ENCODE peak calls at places on chromosome 5, in seven cellular contexts. J is tibial artery, M is colonic mucosa, H is lower lobe of right lung, Y is IMR-90, G is fibroblast of lung, Q is HAP-1. S is an unnamed sample.
A peak's percentile ranks its signal among the peaks of the same experiment; 100 is the strongest.

GRCh38 chr5:138353550-138353893 is 1.0 kb downstream of the KDM3B start:
- DNase-seq in Q (no peak), M (no peak), J (no peak), Y (no peak), G (no peak), H (no peak), S (no peak)

GRCh38 chr5:78738693-78739300 is 90.2 kb upstream of the LHFPL2 start:
- DNase-seq in Q (no peak), G (no peak), J (no peak), Y (no peak), H (no peak), M (peak; percentile 36), S (no peak)

GRCh38 chr5:66713998-66714397 is 117.8 kb downstream of the MAST4 start:
- DNase-seq in M (no peak), H (no peak), Y (no peak), J (no peak), G (peak; percentile 84), Q (no peak), S (no peak)

GRCh38 chr5:160743027-160743426 is 109.0 kb downstream of the ATP10B start:
- DNase-seq in Q (no peak), M (no peak), J (no peak), G (no peak), H (no peak), Y (no peak), S (no peak)

GRCh38 chr5:32320576-32320975 is 7.8 kb upstream of the MTMR12 start:
- DNase-seq in M (peak; percentile 14), H (no peak), Y (no peak), G (no peak), Q (no peak), J (no peak), S (no peak)

GRCh38 chr5:4579679-4580078 is 560.5 kb upstream of the ADAMTS16 start:
- DNase-seq in Q (no peak), M (no peak), J (no peak), H (no peak), Y (no peak), G (no peak), S (no peak)

GRCh38 chr5:180873628-180874520 is 12.8 kb upstream of the ZFP62 start:
- DNase-seq in G (peak; percentile 40), Q (no peak), H (no peak), Y (peak; percentile 23), M (peak; percentile 74), J (no peak), S (peak; percentile 14)

GRCh38 chr5:130425405-130425804 is 521.1 kb downstream of the CHSY3 start:
- DNase-seq in Y (no peak), Q (no peak), M (no peak), J (no peak), G (peak; percentile 3), H (no peak), S (no peak)

GRCh38 chr5:62956597-62956996 is 378.0 kb downstream of the LRRC70 start:
- DNase-seq in J (no peak), M (no peak), H (no peak), G (no peak), Y (no peak), Q (no peak), S (no peak)

GRCh38 chr5:87389635-87390034 is 23.1 kb downstream of the CCNH start:
- DNase-seq in G (no peak), H (no peak), Y (no peak), Q (no peak), M (no peak), J (no peak), S (no peak)

GRCh38 chr5:84478603-84479002 is 93.9 kb upstream of the EDIL3 start:
- DNase-seq in Y (peak; percentile 33), J (no peak), H (no peak), Q (no peak), G (peak; percentile 54), M (no peak), S (no peak)

GRCh38 chr5:36655171-36655570 is 48.8 kb downstream of the SLC1A3 start:
- DNase-seq in M (no peak), G (no peak), J (no peak), Y (no peak), H (no peak), Q (no peak), S (no peak)

GRCh38 chr5:168598639-168599038 is 19.5 kb upstream of the PANK3 start:
- DNase-seq in Q (no peak), H (no peak), G (no peak), Y (no peak), J (no peak), M (no peak), S (no peak)

GRCh38 chr5:148910686-148911361 is 84.4 kb downstream of the ADRB2 start:
- DNase-seq in M (peak; percentile 61), G (peak; percentile 70), H (peak; percentile 86), Y (peak; percentile 64), J (no peak), Q (no peak), S (peak; percentile 49)

GRCh38 chr5:57889558-57889957 is 406.9 kb upstream of the ACTBL2 start:
- DNase-seq in M (no peak), H (no peak), Q (no peak), Y (peak; percentile 83), J (no peak), G (peak; percentile 96), S (peak; percentile 83)

GRCh38 chr5:90909091-90909503 is 350.5 kb downstream of the ADGRV1 start:
- DNase-seq in Y (peak; percentile 39), Q (no peak), H (no peak), J (no peak), M (no peak), G (peak; percentile 28), S (peak; percentile 20)

GRCh38 chr5:102089883-102090282 is 206.2 kb downstream of the SLCO4C1 start:
- DNase-seq in Y (no peak), G (no peak), J (no peak), M (no peak), H (no peak), Q (no peak), S (no peak)

DNA sequence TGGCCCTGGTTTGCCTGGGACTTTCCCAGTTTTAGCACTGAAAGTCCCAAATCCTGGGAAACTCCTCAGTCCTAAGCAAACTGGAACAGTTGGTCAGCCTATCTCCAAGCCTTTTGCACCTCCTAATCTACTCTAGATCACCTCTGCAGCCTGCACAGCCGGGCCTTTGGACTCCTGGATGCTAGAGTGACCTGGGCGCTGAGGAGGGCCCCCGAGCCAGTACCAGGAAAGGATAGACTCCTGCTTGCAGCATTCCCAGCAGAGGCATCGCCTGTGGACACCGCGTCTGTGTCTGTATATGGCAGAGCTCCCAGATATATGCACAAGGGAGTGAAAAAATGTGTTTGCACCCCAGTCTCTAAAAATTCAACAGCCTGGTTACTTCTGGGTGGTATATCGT is 15.0 kb downstream of the IRF1 start:
- DNase-seq in J (peak; percentile 57), H (no peak), G (no peak), Q (no peak), M (no peak), Y (no peak), S (no peak)
- H3K4me3 ChIP-seq in J (no peak overlapping the region), H (no peak overlapping the region), G (no peak overlapping the region), Q (no peak overlapping the region), M (no peak overlapping the region), Y (no peak overlapping the region), S (no peak overlapping the region)

GRCh38 chr5:173477320-173478055 is 139.0 kb downstream of the BOD1 start:
- DNase-seq in Q (no peak), Y (peak; percentile 93), G (peak; percentile 89), H (no peak), M (no peak), J (peak; percentile 80), S (no peak)

GRCh38 chr5:173473293-173473692 is 143.2 kb downstream of the BOD1 start:
- DNase-seq in J (no peak), Q (no peak), G (peak; percentile 27), M (no peak), H (no peak), Y (peak; percentile 41), S (no peak)

GRCh38 chr5:173474881-173475287 is 141.6 kb downstream of the BOD1 start:
- DNase-seq in Y (peak; percentile 94), Q (no peak), M (no peak), H (no peak), G (peak; percentile 84), J (no peak), S (no peak)

GRCh38 chr5:173472784-173473278 is 143.6 kb downstream of the BOD1 start:
- DNase-seq in Y (peak; percentile 28), M (no peak), H (no peak), G (peak; percentile 49), Q (no peak), J (peak; percentile 78), S (peak; percentile 31)

DNA sequence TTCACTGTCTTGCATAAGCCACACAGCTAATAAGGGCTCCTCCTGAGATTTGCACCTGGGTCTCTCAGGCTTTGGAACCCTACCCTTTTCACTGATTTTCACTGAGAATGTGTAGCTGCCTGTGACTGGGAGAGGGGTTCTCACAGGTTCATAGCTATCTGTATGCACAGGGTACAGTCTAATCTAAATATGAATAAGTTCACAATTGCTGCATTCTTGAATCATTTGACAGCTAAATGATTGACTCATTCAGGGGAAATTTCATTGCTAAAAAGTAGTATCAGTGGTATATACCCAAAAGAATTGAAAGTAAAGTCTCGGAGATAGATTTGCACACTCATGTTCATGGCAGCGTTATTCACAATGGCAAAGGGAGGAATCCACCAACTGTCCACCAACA is 140.7 kb downstream of the BOD1 start:
- DNase-seq in G (no peak), H (no peak), Y (no peak), M (no peak), J (no peak), Q (no peak), S (no peak)
- H3K4me1 ChIP-seq in G (peaks cover 32% of the 10 kb centered on the region), H (peaks cover 6% of the 10 kb centered on the region), Y (peaks cover 50% of the 10 kb centered on the region), M (no peaks in the 10 kb centered on the region), J (peaks cover 41% of the 10 kb centered on the region), Q (no peaks in the 10 kb centered on the region), S (peaks cover 32% of the 10 kb centered on the region)

DNA sequence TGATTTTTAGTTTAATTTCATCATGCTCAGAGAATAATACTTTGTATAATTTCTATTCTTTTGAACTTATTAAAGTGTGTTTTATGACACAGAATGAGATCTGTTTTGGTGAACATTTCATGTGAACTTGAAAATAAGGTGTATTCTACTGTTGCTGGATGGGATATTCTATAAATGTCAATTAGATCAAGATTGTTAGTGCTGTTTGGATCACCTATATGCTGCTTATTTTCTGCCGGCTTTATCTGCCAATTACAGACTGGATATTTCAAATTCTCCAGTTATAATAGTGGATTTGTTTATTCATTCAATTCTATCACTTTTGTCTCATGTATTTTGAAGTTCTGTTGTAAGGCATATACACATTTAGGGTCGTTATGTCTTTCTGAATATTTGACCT is 720.7 kb upstream of the RIOK2 start:
- DNase-seq in M (no peak), H (no peak), G (no peak), Y (no peak), Q (no peak), J (no peak), S (no peak)
- H3K9me3 ChIP-seq in M (no peaks in the 10 kb centered on the region), H (peaks cover 12% of the 10 kb centered on the region), G (no peaks in the 10 kb centered on the region), Y (peaks cover 5% of the 10 kb centered on the region), Q (no peaks in the 10 kb centered on the region), J (no peaks in the 10 kb centered on the region), S (peaks cover 4% of the 10 kb centered on the region)

DNA sequence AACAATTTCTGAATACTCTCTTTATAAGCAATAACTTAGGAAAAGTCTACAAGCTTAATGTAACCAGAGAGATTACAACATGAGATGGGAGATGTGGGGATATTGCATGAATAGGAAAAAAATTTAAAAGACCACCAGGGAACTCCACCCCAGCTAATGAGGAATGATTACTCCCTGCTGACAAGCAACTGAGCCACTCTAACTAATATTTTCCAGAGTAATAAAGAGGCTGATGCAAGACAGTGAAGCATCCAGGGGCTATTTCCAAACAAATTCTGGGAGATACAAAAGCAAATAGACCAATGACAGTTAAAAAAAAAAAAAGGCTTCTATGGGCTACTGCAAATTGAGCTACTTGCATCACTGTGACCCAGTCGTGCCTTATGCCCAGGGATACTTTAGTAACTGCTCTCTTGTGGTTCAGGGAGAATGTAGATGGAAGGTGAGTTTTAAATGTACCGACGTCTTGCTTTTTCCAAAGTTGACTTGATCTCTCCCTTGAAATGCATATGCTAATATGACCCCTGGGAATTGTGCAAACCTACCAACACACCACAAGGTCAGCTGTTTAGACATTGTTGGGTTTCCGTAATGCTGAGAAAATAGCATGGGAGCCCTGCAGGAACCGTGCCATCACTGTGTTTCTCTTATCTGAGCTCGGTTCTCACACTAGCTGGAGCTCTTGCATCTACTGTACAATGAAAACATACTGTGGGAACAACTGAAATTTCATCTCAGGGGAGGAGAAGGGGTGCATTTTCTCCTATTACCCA is 250.7 kb upstream of the MAP3K1 start:
- DNase-seq in H (no peak), Q (no peak), M (no peak), G (no peak), Y (peak; percentile 73), J (no peak), S (no peak)
- H3K4me3 ChIP-seq in H (no peak overlapping the region), Q (no peak overlapping the region), M (no peak overlapping the region), G (no peak overlapping the region), Y (no peak overlapping the region), J (no peak overlapping the region), S (no peak overlapping the region)